ENCODE peak calls at places on chromosomes 12 and 14, in five cellular contexts. D is GM12878, U is psoas muscle, G is IMR-90, C is right atrium auricular region. A is an unnamed sample.

GRCh38 chr14:69624131-69624530 is 12.7 kb downstream of the SUSD6 start:
- DNase-seq in D (no peak), U (no peak), G (no peak), C (no peak), A (no peak)

GRCh38 chr14:96066976-96067375 is 27.8 kb downstream of the C14orf132 start:
- DNase-seq in D (no peak), U (no peak), G (no peak), C (no peak), A (no peak)

GRCh38 chr12:49524660-49525324 is 14.0 kb upstream of the KCNH3 start:
- DNase-seq in D (no peak), U (no peak), G (no peak), C (no peak), A (peak; percentile 64)

GRCh38 chr14:61475316-61475715 is 153.9 kb downstream of the PRKCH start:
- DNase-seq in D (no peak), U (no peak), G (peak; percentile 84), C (no peak), A (no peak)

GRCh38 chr14:59278111-59278510 is 89.6 kb downstream of the DAAM1 start:
- DNase-seq in D (no peak), U (no peak), G (peak; percentile 94), C (no peak), A (no peak)

GRCh38 chr12:67811437-67812361 is 163.2 kb downstream of the DYRK2 start:
- DNase-seq in D (no peak), U (no peak), G (peak; percentile 93), C (no peak), A (no peak)

GRCh38 chr12:176321-177181 is 37.4 kb downstream of the SLC6A12 start:
- DNase-seq in D (no peak), U (no peak), G (peak; percentile 61), C (no peak), A (peak; percentile 98)

GRCh38 chr12:85519163-85519562 is 239.1 kb downstream of the ALX1 start:
- DNase-seq in D (no peak), U (no peak), G (no peak), C (no peak), A (no peak)

GRCh38 chr14:50961606-50962259 is 17.4 kb upstream of the PYGL start:
- DNase-seq in D (no peak), U (no peak), G (peak; percentile 97), C (no peak), A (peak; percentile 87)

GRCh38 chr12:115255962-115256361 is 572.0 kb upstream of the TBX3 start:
- DNase-seq in D (no peak), U (no peak), G (no peak), C (no peak), A (no peak)

GRCh38 chr12:107429006-107429698 is 256.4 kb upstream of the PWP1 start:
- DNase-seq in D (no peak), U (no peak), G (no peak), C (no peak), A (no peak)

GRCh38 chr12:10361084-10361483 is 28.8 kb downstream of the KLRK1 start:
- DNase-seq in D (no peak), U (no peak), G (no peak), C (no peak), A (no peak)

GRCh38 chr12:123237646-123238329 is 4.6 kb downstream of the MTRFR start:
- DNase-seq in D (peak; percentile 62), U (peak; percentile 62), G (peak; percentile 64), C (peak; percentile 66), A (peak; percentile 92)

GRCh38 chr12:80412343-80412953 is 31.6 kb upstream of the PTPRQ start:
- DNase-seq in D (no peak), U (no peak), G (peak; percentile 69), C (no peak), A (no peak)

GRCh38 chr12:124640096-124640495 is 72.7 kb upstream of the NCOR2 start:
- DNase-seq in D (no peak), U (no peak), G (peak; percentile 72), C (no peak), A (peak; percentile 94)

GRCh38 chr12:132163041-132163910 is 19.0 kb downstream of the NOC4L start:
- DNase-seq in D (no peak), U (peak; percentile 14), G (no peak), C (no peak), A (no peak)

GRCh38 chr14:63295991-63296630 is 22.6 kb downstream of the GPHB5 start:
- DNase-seq in D (no peak), U (no peak), G (peak; percentile 5), C (no peak), A (no peak)

GRCh38 chr12:19482551-19483109 is 43.3 kb downstream of the AEBP2 start:
- DNase-seq in D (peak; percentile 84), U (peak; percentile 21), G (no peak), C (no peak), A (no peak)

GRCh38 chr14:92534863-92535654 is 21.5 kb downstream of the RIN3 start:
- DNase-seq in D (no peak), U (no peak), G (no peak), C (no peak), A (no peak)

GRCh38 chr12:2739832-2740641 is 54.7 kb upstream of the FKBP4 start:
- DNase-seq in D (no peak), U (no peak), G (peak; percentile 34), C (no peak), A (no peak)

GRCh38 chr14:85414142-85414541 is 115.8 kb upstream of the FLRT2 start:
- DNase-seq in D (no peak), U (no peak), G (no peak), C (no peak), A (no peak)

GRCh38 chr12:23221066-23221465 is 596.1 kb downstream of the ETNK1 start:
- DNase-seq in D (no peak), U (no peak), G (no peak), C (no peak), A (peak; percentile 18)

GRCh38 chr12:100827901-100828520 is 33.4 kb downstream of the ANO4 start:
- DNase-seq in D (no peak), U (no peak), G (peak; percentile 54), C (no peak), A (no peak)

GRCh38 chr12:3276226-3276625 is 199.0 kb downstream of the TSPAN9 start:
- DNase-seq in D (no peak), U (no peak), G (no peak), C (no peak), A (no peak)

GRCh38 chr14:23141706-23142467 is 22.8 kb upstream of the CEBPE start:
- DNase-seq in D (no peak), U (no peak), G (peak; percentile 24), C (peak; percentile 78), A (peak; percentile 80)

GRCh38 chr12:69330475-69331473 is 17.4 kb upstream of the LYZ start:
- DNase-seq in D (no peak), U (no peak), G (peak; percentile 1), C (no peak), A (peak; percentile 22)

GRCh38 chr12:51383281-51383905 is 7.8 kb downstream of the GALNT6 start:
- DNase-seq in D (no peak), U (no peak), G (no peak), C (no peak), A (no peak)

GRCh38 chr14:54881235-54881760 is 21.3 kb downstream of the GCH1 start:
- DNase-seq in D (peak; percentile 87), U (no peak), G (peak; percentile 46), C (no peak), A (peak; percentile 71)

GRCh38 chr12:81976661-81977060 is 217.5 kb upstream of the PPFIA2 start:
- DNase-seq in D (no peak), U (no peak), G (no peak), C (no peak), A (no peak)

GRCh38 chr12:127726928-127727327 is 540.0 kb upstream of the TMEM132C start:
- DNase-seq in D (no peak), U (no peak), G (no peak), C (no peak), A (no peak)

GRCh38 chr12:74111688-74112360 is 425.8 kb upstream of the ATXN7L3B start:
- DNase-seq in D (no peak), U (no peak), G (no peak), C (no peak), A (no peak)

GRCh38 chr12:121773011-121773777 is 20.3 kb downstream of the RHOF start:
- DNase-seq in D (no peak), U (peak; percentile 71), G (peak; percentile 58), C (no peak), A (peak; percentile 98)

GRCh38 chr12:120689397-120690082 is 2.6 kb downstream of the MLEC start:
- DNase-seq in D (no peak), U (no peak), G (no peak), C (no peak), A (no peak)
- H3K4me3 ChIP-seq in D (peak overlapping the region; percentile 97), U (peak overlapping the region; percentile 96), G (no peak overlapping the region), C (peak overlapping the region; percentile 99), A (peak overlapping the region; percentile 91)

GRCh38 chr14:103073876-103074698 is 9.9 kb upstream of the LBHD2 start:
- DNase-seq in D (no peak), U (no peak), G (no peak), C (no peak), A (no peak)
- H3K27ac ChIP-seq in D (no peak overlapping the region), U (no peak overlapping the region), G (no peak overlapping the region), C (peak overlapping the region; percentile 61), A (no peak overlapping the region)

GRCh38 chr14:102975662-102976061 is 53.2 kb downstream of the AMN start:
- DNase-seq in D (no peak), U (no peak), G (no peak), C (no peak), A (no peak)

GRCh38 chr14:102971836-102972606 is 49.6 kb downstream of the AMN start:
- DNase-seq in D (no peak), U (no peak), G (no peak), C (no peak), A (no peak)

GRCh38 chr14:102971314-102971713 is 48.9 kb downstream of the AMN start:
- DNase-seq in D (no peak), U (no peak), G (no peak), C (no peak), A (no peak)

GRCh38 chr14:102977475-102977874 is 55.0 kb downstream of the AMN start:
- DNase-seq in D (no peak), U (no peak), G (no peak), C (no peak), A (no peak)

DNA sequence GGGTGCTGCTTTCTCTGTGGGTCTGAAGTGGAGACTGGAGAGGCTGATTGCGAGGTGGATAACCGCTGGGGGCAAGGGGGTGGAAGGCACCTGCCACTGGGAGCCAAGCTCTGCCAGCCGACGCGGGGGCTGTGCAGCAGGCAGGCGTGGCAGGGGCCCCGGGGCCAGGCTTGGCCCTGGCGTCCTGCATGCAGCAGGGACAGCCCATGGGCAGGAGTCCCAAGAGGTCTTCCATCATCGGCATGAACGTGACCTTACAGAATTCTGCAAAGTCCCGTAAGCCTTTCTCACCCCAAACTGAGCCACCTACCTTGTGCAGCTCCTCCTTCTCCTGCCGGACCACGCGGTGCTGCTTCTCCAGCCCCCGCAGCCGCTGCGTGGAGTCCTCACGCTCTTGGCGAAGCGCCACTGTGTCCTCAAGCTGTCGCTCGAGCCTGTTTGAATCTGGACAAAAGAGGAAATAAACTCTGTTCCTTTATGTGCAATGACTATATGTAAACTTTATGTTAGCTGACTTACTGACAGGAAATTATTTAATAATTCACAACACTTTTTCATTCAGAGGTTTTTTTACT is 51.3 kb downstream of the AMN start:
- DNase-seq in D (no peak), U (no peak), G (no peak), C (no peak), A (no peak)
- H3K4me3 ChIP-seq in D (no peak overlapping the region), U (no peak overlapping the region), G (no peak overlapping the region), C (no peak overlapping the region), A (no peak overlapping the region)

DNA sequence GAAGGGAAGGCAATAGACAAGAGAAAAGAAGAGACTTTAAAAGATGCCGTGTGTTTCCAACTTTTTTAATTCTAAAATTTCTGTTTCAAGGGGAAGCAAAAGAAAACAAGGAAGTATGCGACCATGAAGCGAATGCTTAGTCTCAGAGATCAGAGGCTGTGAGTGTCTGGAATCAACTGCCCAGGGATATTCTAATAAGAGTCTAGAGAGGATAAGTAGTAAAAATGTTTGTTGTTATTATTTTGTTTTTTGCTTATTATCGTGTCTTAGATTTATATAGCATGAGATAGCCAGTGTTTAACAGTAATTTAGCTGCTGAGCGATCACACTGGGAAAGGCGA is 421 bp downstream of the FCF1 start:
- DNase-seq in D (no peak), U (no peak), G (no peak), C (no peak), A (peak; percentile 14)
- H3K27ac ChIP-seq in D (peak overlapping the region; percentile 74), U (peak overlapping the region; percentile 73), G (no peak overlapping the region), C (peak overlapping the region; percentile 77), A (peak overlapping the region; percentile 95)